ENCODE peak calls at places on chromosomes 5 and 9, in six cellular contexts. N is psoas muscle, Y is upper lobe of right lung, G is cardiac fibroblast, E is tibial nerve, A is dorsolateral prefrontal cortex. L is an unnamed sample.

GRCh38 chr5:33273985-33274384 is 166.8 kb upstream of the TARS1 start:
- DNase-seq in N (no peak), Y (no peak), G (no peak), E (no peak), A (no peak), L (no peak)

GRCh38 chr9:91421987-91422765 is 1.5 kb downstream of the NFIL3 start:
- DNase-seq in N (no peak), Y (no peak), G (peak), E (no peak), A (no peak), L (no peak)

GRCh38 chr9:91199739-91200497 is 161.8 kb downstream of the AUH start:
- DNase-seq in N (no peak), Y (no peak), G (no peak), E (no peak), A (no peak), L (peak)

GRCh38 chr5:176574297-176574591 is 25.1 kb downstream of the CDHR2 start:
- DNase-seq in N (no peak), Y (no peak), G (peak), E (no peak), A (no peak), L (no peak)

GRCh38 chr5:53087171-53087570 is 22.4 kb downstream of the MOCS2 start:
- DNase-seq in N (no peak), Y (no peak), G (no peak), E (no peak), A (no peak), L (no peak)

GRCh38 chr9:70389642-70390266 is 24.7 kb downstream of the KLF9 start:
- DNase-seq in N (no peak), Y (no peak), G (peak), E (no peak), A (peak), L (no peak)

GRCh38 chr5:42553461-42553860 is 130.2 kb downstream of the GHR start:
- DNase-seq in N (no peak), Y (no peak), G (no peak), E (no peak), A (no peak), L (no peak)

GRCh38 chr9:79912641-79913040 is 340.9 kb downstream of the TLE4 start:
- DNase-seq in N (no peak), Y (no peak), G (no peak), E (no peak), A (no peak), L (no peak)

GRCh38 chr5:56534102-56534501 is 281.2 kb upstream of the MAP3K1 start:
- DNase-seq in N (no peak), Y (no peak), G (no peak), E (no peak), A (no peak), L (no peak)

GRCh38 chr9:114359801-114360200 is 28.0 kb downstream of the AKNA start:
- DNase-seq in N (no peak), Y (peak), G (no peak), E (no peak), A (no peak), L (no peak)

GRCh38 chr9:16085167-16085718 is 532.4 kb downstream of the CCDC171 start:
- DNase-seq in N (no peak), Y (no peak), G (no peak), E (no peak), A (no peak), L (no peak)

GRCh38 chr5:74642543-74642863 is 2.0 kb upstream of the ENC1 start:
- DNase-seq in N (no peak), Y (no peak), G (no peak), E (no peak), A (no peak), L (no peak)

GRCh38 chr5:119385136-119386128 is 29.6 kb downstream of the TNFAIP8 start:
- DNase-seq in N (no peak), Y (no peak), G (no peak), E (no peak), A (no peak), L (no peak)

GRCh38 chr5:53355316-53355715 is 125.1 kb upstream of the FST start:
- DNase-seq in N (no peak), Y (no peak), G (no peak), E (no peak), A (no peak), L (no peak)

GRCh38 chr5:58231041-58231440 is 228.8 kb downstream of the PLK2 start:
- DNase-seq in N (no peak), Y (no peak), G (no peak), E (no peak), A (no peak), L (no peak)

GRCh38 chr9:137293094-137293481 is 9.0 kb downstream of the NRARP start:
- DNase-seq in N (no peak), Y (peak), G (no peak), E (no peak), A (no peak), L (no peak)

GRCh38 chr5:139575751-139576150 is 14.6 kb downstream of the UBE2D2 start:
- DNase-seq in N (no peak), Y (no peak), G (no peak), E (no peak), A (no peak), L (no peak)

GRCh38 chr5:74166064-74166463 is 474.5 kb downstream of the ENC1 start:
- DNase-seq in N (no peak), Y (no peak), G (peak), E (no peak), A (no peak), L (no peak)

GRCh38 chr5:143311428-143311827 is 92.1 kb downstream of the NR3C1 start:
- DNase-seq in N (no peak), Y (no peak), G (peak), E (no peak), A (no peak), L (peak)

GRCh38 chr5:1174122-1174936 is 27.1 kb upstream of the SLC6A19 start:
- DNase-seq in N (peak), Y (peak), G (peak), E (peak), A (peak), L (peak)

GRCh38 chr5:139565411-139566305 is 4.5 kb downstream of the UBE2D2 start:
- DNase-seq in N (no peak), Y (peak), G (no peak), E (no peak), A (no peak), L (peak)

GRCh38 chr5:53501054-53501453 is 20.6 kb downstream of the FST start:
- DNase-seq in N (no peak), Y (no peak), G (no peak), E (no peak), A (no peak), L (no peak)

GRCh38 chr9:124295097-124295794 is 37.5 kb downstream of the NEK6 start:
- DNase-seq in N (no peak), Y (no peak), G (no peak), E (no peak), A (no peak), L (no peak)

GRCh38 chr5:36090033-36090432 is 23.4 kb upstream of the UGT3A2 start:
- DNase-seq in N (no peak), Y (no peak), G (peak), E (no peak), A (no peak), L (peak)

GRCh38 chr5:154479944-154480750 is 2.1 kb upstream of the HAND1 start:
- DNase-seq in N (peak), Y (no peak), G (no peak), E (no peak), A (no peak), L (no peak)

GRCh38 chr9:32384364-32385134 is at the start of gene ACO1:
- DNase-seq in N (peak), Y (peak), G (peak), E (peak), A (peak), L (peak)

GRCh38 chr5:91641730-91642350 is 258.7 kb upstream of the ARRDC3 start:
- DNase-seq in N (no peak), Y (no peak), G (peak), E (no peak), A (no peak), L (peak)

GRCh38 chr9:71303351-71303750 is 181.9 kb upstream of the TRPM3 start:
- DNase-seq in N (no peak), Y (no peak), G (peak), E (no peak), A (no peak), L (no peak)

GRCh38 chr9:27572566-27572917 is 739 bp downstream of the C9orf72 start:
- DNase-seq in N (no peak), Y (no peak), G (peak), E (no peak), A (no peak), L (peak)

GRCh38 chr9:125644819-125645507 is 62.0 kb downstream of the MAPKAP1 start:
- DNase-seq in N (no peak), Y (no peak), G (no peak), E (no peak), A (no peak), L (no peak)

GRCh38 chr9:120513825-120514598 is 66.0 kb downstream of the CDK5RAP2 start:
- DNase-seq in N (no peak), Y (no peak), G (no peak), E (no peak), A (peak), L (no peak)

GRCh38 chr5:140926903-140927573 is 939 bp downstream of the PCDHAC1 start:
- DNase-seq in N (peak), Y (peak), G (peak), E (no peak), A (no peak), L (no peak)

GRCh38 chr5:107213025-107213424 is 457.7 kb downstream of the EFNA5 start:
- DNase-seq in N (no peak), Y (no peak), G (no peak), E (no peak), A (no peak), L (no peak)

GRCh38 chr9:84846501-84847323 is 177.2 kb downstream of the NTRK2 start:
- DNase-seq in N (no peak), Y (no peak), G (no peak), E (no peak), A (no peak), L (no peak)

GRCh38 chr9:120080781-120081180 is 499.2 kb downstream of the CDK5RAP2 start:
- DNase-seq in N (no peak), Y (no peak), G (no peak), E (no peak), A (no peak), L (no peak)

GRCh38 chr5:75509956-75510355 is 1.5 kb downstream of the CERT1 start:
- DNase-seq in N (no peak), Y (no peak), G (peak), E (no peak), A (no peak), L (peak)

GRCh38 chr9:118651511-118651910 is 717.7 kb downstream of the BRINP1 start:
- DNase-seq in N (no peak), Y (no peak), G (no peak), E (no peak), A (no peak), L (no peak)

GRCh38 chr9:128887914-128888350 is 6.0 kb downstream of the LRRC8A start:
- DNase-seq in N (no peak), Y (no peak), G (no peak), E (no peak), A (no peak), L (no peak)

GRCh38 chr9:127311239-127311741 is 46.7 kb downstream of the GARNL3 start:
- DNase-seq in N (no peak), Y (no peak), G (peak), E (peak), A (no peak), L (peak)

GRCh38 chr5:113294341-113295110 is 140.3 kb downstream of the TSSK1B start:
- DNase-seq in N (peak), Y (peak), G (peak), E (peak), A (peak), L (peak)
- TF ChIP-seq CTCF in N (no peak), Y (peak), G (peak), E (peak), A (peak), L (no peak)

GRCh38 chr9:36956908-36957307 is 77.2 kb downstream of the PAX5 start:
- DNase-seq in N (no peak), Y (peak), G (no peak), E (no peak), A (no peak), L (no peak)
- TF ChIP-seq CTCF in N (no peak), Y (no peak), G (no peak), E (no peak), A (no peak), L (no peak)

GRCh38 chr5:16428359-16428758 is 37.2 kb downstream of the ZNF622 start:
- DNase-seq in N (no peak), Y (no peak), G (no peak), E (no peak), A (no peak), L (no peak)
- TF ChIP-seq CTCF in N (no peak), Y (no peak), G (no peak), E (no peak), A (no peak), L (no peak)

DNA sequence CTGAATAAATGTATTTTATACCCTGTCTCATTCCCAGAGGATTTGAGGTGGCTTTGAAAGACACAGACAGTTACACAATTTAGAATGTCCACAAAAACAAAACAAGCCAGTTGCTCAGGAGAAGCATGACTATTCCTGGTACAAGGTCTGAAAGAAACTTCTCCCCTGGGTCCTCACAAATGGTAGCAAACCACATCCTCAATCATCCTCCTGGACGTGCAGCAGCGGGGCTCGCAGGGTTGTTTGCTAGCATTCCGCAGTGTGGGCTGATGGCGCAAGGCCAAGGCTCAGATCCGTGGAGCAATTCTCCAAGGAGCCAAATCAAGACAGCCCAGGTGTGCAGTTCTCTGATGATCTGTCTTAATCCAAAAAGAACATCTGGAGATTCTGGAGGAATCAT is 210.3 kb downstream of the ACTL7B start:
- DNase-seq in N (no peak), Y (no peak), G (peak), E (no peak), A (no peak), L (peak)
- TF ChIP-seq CTCF in N (no peak), Y (no peak), G (no peak), E (no peak), A (no peak), L (no peak)

DNA sequence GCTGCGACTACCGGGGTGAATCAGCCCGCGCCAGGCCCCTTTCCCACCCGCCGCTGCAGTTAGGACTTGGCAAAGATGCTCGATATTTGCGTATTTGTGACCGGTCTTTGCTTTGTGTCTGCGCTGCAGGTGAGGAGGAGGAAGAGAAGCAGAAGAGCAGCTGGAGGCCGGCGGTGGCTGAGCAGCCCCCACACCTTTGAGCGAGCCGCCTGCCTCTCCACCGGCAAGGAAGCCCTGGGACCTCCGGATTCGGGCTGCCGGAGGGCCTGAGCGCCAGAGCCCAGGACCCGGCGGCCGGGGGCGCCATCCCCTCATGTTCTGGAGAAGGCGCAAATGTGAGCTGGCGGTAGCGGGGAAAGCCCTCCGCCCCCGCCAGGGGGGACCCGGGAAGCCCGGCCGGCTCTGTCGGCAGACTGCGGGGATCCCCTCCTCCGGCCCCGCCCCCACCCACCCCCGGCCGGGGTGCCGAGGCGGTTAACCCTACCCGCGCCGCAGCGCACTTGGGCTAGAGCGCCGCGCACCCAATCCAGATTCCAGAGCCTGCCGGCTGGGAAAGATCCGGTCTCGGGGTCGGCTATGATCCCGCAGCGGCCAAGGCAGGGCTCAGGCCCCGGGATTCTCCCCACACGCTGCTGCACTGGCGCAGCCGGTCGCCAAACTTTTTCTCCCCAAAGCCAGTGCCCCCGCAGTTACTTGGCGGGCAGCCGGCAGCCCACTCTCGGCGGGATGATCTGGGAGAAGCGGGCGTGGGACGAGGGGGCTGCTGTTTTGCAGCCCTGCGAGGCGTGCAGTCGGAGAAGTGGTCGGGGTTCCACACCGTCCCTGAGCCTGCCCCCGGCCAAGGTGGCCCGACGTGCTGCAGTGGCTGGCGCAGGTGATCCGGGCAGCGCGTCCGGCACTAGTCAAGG is 800 bp upstream of the KCNN2 start:
- DNase-seq in N (peak), Y (peak), G (no peak), E (no peak), A (no peak), L (no peak)
- TF ChIP-seq CTCF in N (peak), Y (no peak), G (no peak), E (no peak), A (peak), L (no peak)

GRCh38 chr9:94538908-94539307 is 16.0 kb upstream of the PCAT7 start:
- DNase-seq in N (no peak), Y (no peak), G (no peak), E (no peak), A (no peak), L (no peak)
- TF ChIP-seq CTCF in N (no peak), Y (no peak), G (no peak), E (no peak), A (no peak), L (no peak)

GRCh38 chr5:132263548-132264261 is 6.2 kb downstream of the PDLIM4 start:
- DNase-seq in N (no peak), Y (no peak), G (peak), E (no peak), A (no peak), L (no peak)
- TF ChIP-seq CTCF in N (no peak), Y (no peak), G (peak), E (no peak), A (no peak), L (no peak)

GRCh38 chr5:116374434-116374852 is 200.2 kb downstream of the SEMA6A start:
- DNase-seq in N (no peak), Y (no peak), G (no peak), E (no peak), A (no peak), L (peak)
- TF ChIP-seq CTCF in N (no peak), Y (no peak), G (no peak), E (no peak), A (no peak), L (no peak)

DNA sequence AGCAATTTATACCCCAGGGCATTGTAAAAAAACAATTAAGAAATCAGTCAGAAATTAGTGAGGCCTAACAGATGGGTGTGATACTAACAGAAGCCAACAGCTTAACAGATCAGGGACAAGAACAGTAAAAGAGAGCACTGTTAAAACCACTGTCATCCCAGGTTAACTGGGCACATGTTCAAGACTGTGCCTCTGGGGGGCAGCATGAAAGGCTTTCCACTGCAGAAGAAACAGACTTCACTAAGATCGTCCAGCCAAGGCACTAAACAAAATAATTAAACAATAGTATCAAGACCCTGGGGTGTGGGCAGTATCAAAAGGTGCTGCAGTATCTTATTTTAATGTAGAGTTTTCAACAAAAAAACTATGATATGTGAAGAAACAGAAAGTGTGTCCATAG is 43.5 kb downstream of the FBN2 start:
- DNase-seq in N (no peak), Y (no peak), G (no peak), E (no peak), A (no peak), L (peak)
- TF ChIP-seq CTCF in N (no peak), Y (no peak), G (peak), E (no peak), A (no peak), L (peak)